ENCODE peak calls at places on chromosomes 6 and 20, in ten cellular contexts. S is heart left ventricle, X is breast epithelium, Y is psoas muscle, R is mammary epithelial cell, B is fibroblast of lung, G is OCI-LY7, P is AG04450, A is brain microvascular endothelial cell, F is GM12878. C is an unnamed sample.
A peak's percentile ranks its signal among the peaks of the same experiment; 100 is the strongest.

GRCh38 chr20:32806356-32806755 is 13.4 kb upstream of the MAPRE1 start:
- DNase-seq in S (no peak), X (peak; percentile 64), Y (no peak), R (peak; percentile 78), B (no peak), G (no peak), P (no peak), A (no peak), F (no peak), C (no peak)

GRCh38 chr20:41249781-41250281 is 67.7 kb downstream of the ZHX3 start:
- DNase-seq in S (peak; percentile 34), X (no peak), Y (peak; percentile 61), R (peak; percentile 23), B (peak; percentile 78), G (peak; percentile 31), P (no peak), A (peak; percentile 45), F (no peak), C (no peak)

GRCh38 chr6:158928068-158928467 is 71.9 kb downstream of the RSPH3 start:
- DNase-seq in S (no peak), X (no peak), Y (no peak), R (no peak), B (no peak), G (no peak), P (no peak), A (no peak), F (no peak), C (no peak)

GRCh38 chr6:89409461-89410035 is 2.5 kb downstream of the RRAGD start:
- DNase-seq in S (peak; percentile 37), X (no peak), Y (no peak), R (no peak), B (no peak), G (no peak), P (no peak), A (no peak), F (no peak), C (no peak)

GRCh38 chr20:49892260-49893216 is 22.8 kb downstream of the SPATA2 start:
- DNase-seq in S (peak; percentile 78), X (no peak), Y (no peak), R (no peak), B (no peak), G (no peak), P (no peak), A (no peak), F (no peak), C (no peak)

GRCh38 chr20:60921021-60921622 is 330.9 kb upstream of the CDH4 start:
- DNase-seq in S (peak; percentile 37), X (no peak), Y (peak; percentile 59), R (peak; percentile 18), B (no peak), G (no peak), P (no peak), A (no peak), F (no peak), C (no peak)

GRCh38 chr6:23503173-23503572 is 622.8 kb upstream of the NRSN1 start:
- DNase-seq in S (no peak), X (no peak), Y (no peak), R (no peak), B (no peak), G (no peak), P (no peak), A (no peak), F (no peak), C (no peak)

GRCh38 chr6:33420493-33421343 is 853 bp downstream of the SYNGAP1 start:
- DNase-seq in S (no peak), X (no peak), Y (no peak), R (no peak), B (no peak), G (peak; percentile 29), P (no peak), A (no peak), F (no peak), C (no peak)

GRCh38 chr6:53837875-53838806 is 43.3 kb downstream of the LRRC1 start:
- DNase-seq in S (no peak), X (no peak), Y (no peak), R (no peak), B (peak; percentile 55), G (no peak), P (no peak), A (no peak), F (no peak), C (no peak)

GRCh38 chr6:105522626-105523322 is 119.9 kb upstream of the PREP start:
- DNase-seq in S (no peak), X (no peak), Y (no peak), R (peak; percentile 70), B (peak; percentile 14), G (no peak), P (peak; percentile 4), A (peak; percentile 12), F (no peak), C (no peak)

GRCh38 chr20:52975024-52975732 is 3.0 kb downstream of the TSHZ2 start:
- DNase-seq in S (no peak), X (no peak), Y (no peak), R (peak; percentile 36), B (no peak), G (no peak), P (no peak), A (no peak), F (peak; percentile 15), C (no peak)

GRCh38 chr20:11453430-11453829 is 464.3 kb upstream of the BTBD3 start:
- DNase-seq in S (no peak), X (no peak), Y (no peak), R (peak; percentile 83), B (peak; percentile 64), G (no peak), P (no peak), A (peak; percentile 89), F (no peak), C (peak; percentile 37)

GRCh38 chr6:170178561-170179477 is 112.1 kb downstream of the DLL1 start:
- DNase-seq in S (no peak), X (peak; percentile 12), Y (peak; percentile 80), R (peak; percentile 69), B (peak; percentile 80), G (no peak), P (no peak), A (no peak), F (no peak), C (peak; percentile 89)

GRCh38 chr6:81171991-81172740 is 580.3 kb downstream of the TENT5A start:
- DNase-seq in S (peak; percentile 26), X (no peak), Y (peak; percentile 39), R (peak; percentile 5), B (peak; percentile 53), G (no peak), P (peak; percentile 15), A (peak; percentile 74), F (no peak), C (no peak)

GRCh38 chr6:156391977-156392376 is 385.2 kb upstream of the ARID1B start:
- DNase-seq in S (no peak), X (no peak), Y (no peak), R (no peak), B (no peak), G (peak; percentile 60), P (no peak), A (no peak), F (no peak), C (no peak)
- H3K27ac ChIP-seq in S (no peak overlapping the region), X (no peak overlapping the region), Y (no peak overlapping the region), R (no peak overlapping the region), B (no peak overlapping the region), G (peak overlapping the region; percentile 99), P (no peak overlapping the region), A (no peak overlapping the region), F (no peak overlapping the region), C (no peak overlapping the region)

DNA sequence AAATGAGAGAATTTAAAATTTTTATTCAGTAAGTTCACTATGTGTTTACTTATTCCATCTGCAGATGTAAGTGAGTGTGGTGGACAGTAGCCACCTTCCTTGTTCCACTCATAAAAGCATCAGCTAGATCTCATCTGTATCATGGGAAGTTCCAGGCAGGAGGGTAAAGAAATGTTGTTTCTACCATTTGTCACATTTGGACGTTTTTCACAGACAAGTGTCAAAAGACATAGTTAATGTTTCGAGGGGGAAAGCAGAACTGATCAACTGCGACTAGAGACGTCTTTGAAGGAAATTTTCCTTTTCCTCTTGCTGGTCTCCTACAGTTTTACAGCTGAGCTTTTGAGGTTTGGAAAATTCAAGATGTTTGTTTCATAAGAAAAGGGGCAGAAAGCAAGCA is 55.9 kb upstream of the ISM1 start:
- DNase-seq in S (no peak), X (no peak), Y (no peak), R (no peak), B (no peak), G (no peak), P (no peak), A (no peak), F (no peak), C (no peak)
- H3K27ac ChIP-seq in S (no peak overlapping the region), X (no peak overlapping the region), Y (no peak overlapping the region), R (no peak overlapping the region), B (no peak overlapping the region), G (no peak overlapping the region), P (no peak overlapping the region), A (no peak overlapping the region), F (no peak overlapping the region), C (no peak overlapping the region)

GRCh38 chr20:415820-416322 is 7.8 kb downstream of the RBCK1 start:
- DNase-seq in S (no peak), X (no peak), Y (peak; percentile 79), R (no peak), B (peak; percentile 29), G (no peak), P (no peak), A (no peak), F (no peak), C (no peak)
- H3K27ac ChIP-seq in S (no peak overlapping the region), X (no peak overlapping the region), Y (peak overlapping the region; percentile 73), R (no peak overlapping the region), B (no peak overlapping the region), G (no peak overlapping the region), P (no peak overlapping the region), A (no peak overlapping the region), F (no peak overlapping the region), C (peak overlapping the region; percentile 34)

GRCh38 chr20:35610833-35611427 is 4.7 kb upstream of the SPAG4 start:
- DNase-seq in S (no peak), X (no peak), Y (peak; percentile 9), R (no peak), B (no peak), G (peak; percentile 55), P (no peak), A (peak; percentile 6), F (no peak), C (no peak)

GRCh38 chr20:35604444-35604750 is 11.2 kb upstream of the SPAG4 start:
- DNase-seq in S (no peak), X (no peak), Y (peak; percentile 33), R (no peak), B (no peak), G (peak; percentile 74), P (no peak), A (no peak), F (no peak), C (no peak)

GRCh38 chr20:35603695-35604443 is 11.8 kb upstream of the SPAG4 start:
- DNase-seq in S (no peak), X (no peak), Y (peak; percentile 33), R (no peak), B (no peak), G (no peak), P (no peak), A (no peak), F (no peak), C (no peak)

GRCh38 chr20:35606127-35606526 is 9.5 kb upstream of the SPAG4 start:
- DNase-seq in S (no peak), X (no peak), Y (peak; percentile 9), R (no peak), B (no peak), G (no peak), P (no peak), A (no peak), F (no peak), C (no peak)

GRCh38 chr20:35607003-35607735 is 8.5 kb upstream of the SPAG4 start:
- DNase-seq in S (no peak), X (no peak), Y (peak; percentile 32), R (peak; percentile 63), B (no peak), G (peak; percentile 50), P (no peak), A (no peak), F (no peak), C (no peak)
- H3K27ac ChIP-seq in S (no peak overlapping the region), X (no peak overlapping the region), Y (no peak overlapping the region), R (no peak overlapping the region), B (no peak overlapping the region), G (peak overlapping the region; percentile 58), P (no peak overlapping the region), A (no peak overlapping the region), F (no peak overlapping the region), C (no peak overlapping the region)

C was measured in epithelial cell of prostate.